ENCODE peak calls at places on chromosome X, in ten cellular contexts. One of them, this sample, is unnamed.

GRCh38 chrX:153477039-153477438 is 6.7 kb upstream of the HAUS7 start:
- DNase-seq in nephron progenitor cell: peak
- DNase-seq in CD4-positive, alpha-beta memory T cell: no peak
- DNase-seq in choroid plexus epithelial cell: peak
- DNase-seq in COLO829: no peak
- DNase-seq in activated gamma-delta T cell treated with Interleukin-2 at 50 U/mL for 16 hours: no peak
- DNase-seq in HTR-8/SVneo: no peak
- DNase-seq in GM12891: no peak
- DNase-seq in stimulated activated CD4-positive, alpha-beta T cell treated with anti-CD3 and anti-CD28 coated beads, Interleukin-2, amount 100 ng/mL, for 48 hours: no peak
- DNase-seq in CD4-positive, alpha-beta T cell: no peak
- DNase-seq in this sample: no peak

GRCh38 chrX:531611-531936 is 99.0 kb upstream of the SHOX start:
- DNase-seq in activated gamma-delta T cell treated with Interleukin-2 at 50 U/mL for 16 hours: no peak
- DNase-seq in GM12891: no peak
- DNase-seq in CD4-positive, alpha-beta T cell: no peak
- DNase-seq in HTR-8/SVneo: no peak
- DNase-seq in COLO829: no peak
- DNase-seq in nephron progenitor cell: no peak
- DNase-seq in CD4-positive, alpha-beta memory T cell: no peak
- DNase-seq in choroid plexus epithelial cell: no peak
- DNase-seq in stimulated activated CD4-positive, alpha-beta T cell treated with anti-CD3 and anti-CD28 coated beads, Interleukin-2, amount 100 ng/mL, for 48 hours: no peak
- DNase-seq in this sample: no peak

GRCh38 chrX:1401611-1402430 is 9.9 kb upstream of the SLC25A6 start:
- DNase-seq in CD4-positive, alpha-beta T cell: no peak
- DNase-seq in CD4-positive, alpha-beta memory T cell: no peak
- DNase-seq in GM12891: no peak
- DNase-seq in COLO829: no peak
- DNase-seq in HTR-8/SVneo: no peak
- DNase-seq in activated gamma-delta T cell treated with Interleukin-2 at 50 U/mL for 16 hours: no peak
- DNase-seq in nephron progenitor cell: no peak
- DNase-seq in choroid plexus epithelial cell: no peak
- DNase-seq in stimulated activated CD4-positive, alpha-beta T cell treated with anti-CD3 and anti-CD28 coated beads, Interleukin-2, amount 100 ng/mL, for 48 hours: no peak
- DNase-seq in this sample: no peak

GRCh38 chrX:123525131-123525725 is 207.6 kb downstream of the THOC2 start:
- DNase-seq in GM12891: no peak
- DNase-seq in stimulated activated CD4-positive, alpha-beta T cell treated with anti-CD3 and anti-CD28 coated beads, Interleukin-2, amount 100 ng/mL, for 48 hours: no peak
- DNase-seq in CD4-positive, alpha-beta T cell: no peak
- DNase-seq in activated gamma-delta T cell treated with Interleukin-2 at 50 U/mL for 16 hours: no peak
- DNase-seq in HTR-8/SVneo: no peak
- DNase-seq in COLO829: peak
- DNase-seq in nephron progenitor cell: no peak
- DNase-seq in CD4-positive, alpha-beta memory T cell: no peak
- DNase-seq in choroid plexus epithelial cell: no peak
- DNase-seq in this sample: no peak

GRCh38 chrX:96430756-96431455 is 253.7 kb upstream of the DIAPH2 start:
- DNase-seq in COLO829: no peak
- DNase-seq in HTR-8/SVneo: no peak
- DNase-seq in GM12891: no peak
- DNase-seq in CD4-positive, alpha-beta memory T cell: no peak
- DNase-seq in CD4-positive, alpha-beta T cell: no peak
- DNase-seq in nephron progenitor cell: no peak
- DNase-seq in activated gamma-delta T cell treated with Interleukin-2 at 50 U/mL for 16 hours: no peak
- DNase-seq in stimulated activated CD4-positive, alpha-beta T cell treated with anti-CD3 and anti-CD28 coated beads, Interleukin-2, amount 100 ng/mL, for 48 hours: no peak
- DNase-seq in choroid plexus epithelial cell: no peak
- DNase-seq in this sample: no peak

GRCh38 chrX:151510203-151510602 is 53.3 kb upstream of the PASD1 start:
- DNase-seq in GM12891: no peak
- DNase-seq in COLO829: no peak
- DNase-seq in choroid plexus epithelial cell: no peak
- DNase-seq in activated gamma-delta T cell treated with Interleukin-2 at 50 U/mL for 16 hours: no peak
- DNase-seq in HTR-8/SVneo: no peak
- DNase-seq in CD4-positive, alpha-beta memory T cell: no peak
- DNase-seq in nephron progenitor cell: no peak
- DNase-seq in stimulated activated CD4-positive, alpha-beta T cell treated with anti-CD3 and anti-CD28 coated beads, Interleukin-2, amount 100 ng/mL, for 48 hours: no peak
- DNase-seq in CD4-positive, alpha-beta T cell: no peak
- DNase-seq in this sample: no peak

GRCh38 chrX:21481761-21482160 is 107.5 kb downstream of the CNKSR2 start:
- DNase-seq in CD4-positive, alpha-beta memory T cell: no peak
- DNase-seq in choroid plexus epithelial cell: no peak
- DNase-seq in CD4-positive, alpha-beta T cell: no peak
- DNase-seq in stimulated activated CD4-positive, alpha-beta T cell treated with anti-CD3 and anti-CD28 coated beads, Interleukin-2, amount 100 ng/mL, for 48 hours: no peak
- DNase-seq in nephron progenitor cell: no peak
- DNase-seq in GM12891: no peak
- DNase-seq in COLO829: no peak
- DNase-seq in activated gamma-delta T cell treated with Interleukin-2 at 50 U/mL for 16 hours: no peak
- DNase-seq in HTR-8/SVneo: no peak
- DNase-seq in this sample: no peak

GRCh38 chrX:10620121-10620699 is at the start of gene MID1:
- DNase-seq in CD4-positive, alpha-beta memory T cell: peak
- DNase-seq in GM12891: no peak
- DNase-seq in COLO829: peak
- DNase-seq in CD4-positive, alpha-beta T cell: no peak
- DNase-seq in stimulated activated CD4-positive, alpha-beta T cell treated with anti-CD3 and anti-CD28 coated beads, Interleukin-2, amount 100 ng/mL, for 48 hours: no peak
- DNase-seq in choroid plexus epithelial cell: peak
- DNase-seq in nephron progenitor cell: peak
- DNase-seq in activated gamma-delta T cell treated with Interleukin-2 at 50 U/mL for 16 hours: no peak
- DNase-seq in HTR-8/SVneo: peak
- DNase-seq in this sample: no peak

GRCh38 chrX:25721564-25721963 is 416.6 kb upstream of the MAGEB18 start:
- DNase-seq in CD4-positive, alpha-beta memory T cell: no peak
- DNase-seq in COLO829: peak
- DNase-seq in nephron progenitor cell: no peak
- DNase-seq in stimulated activated CD4-positive, alpha-beta T cell treated with anti-CD3 and anti-CD28 coated beads, Interleukin-2, amount 100 ng/mL, for 48 hours: no peak
- DNase-seq in activated gamma-delta T cell treated with Interleukin-2 at 50 U/mL for 16 hours: no peak
- DNase-seq in HTR-8/SVneo: no peak
- DNase-seq in GM12891: no peak
- DNase-seq in CD4-positive, alpha-beta T cell: no peak
- DNase-seq in choroid plexus epithelial cell: peak
- DNase-seq in this sample: no peak

GRCh38 chrX:24396236-24396929 is 35.9 kb downstream of the SUPT20HL1 start:
- DNase-seq in stimulated activated CD4-positive, alpha-beta T cell treated with anti-CD3 and anti-CD28 coated beads, Interleukin-2, amount 100 ng/mL, for 48 hours: no peak
- DNase-seq in COLO829: no peak
- DNase-seq in CD4-positive, alpha-beta memory T cell: no peak
- DNase-seq in nephron progenitor cell: no peak
- DNase-seq in activated gamma-delta T cell treated with Interleukin-2 at 50 U/mL for 16 hours: no peak
- DNase-seq in HTR-8/SVneo: no peak
- DNase-seq in choroid plexus epithelial cell: peak
- DNase-seq in GM12891: no peak
- DNase-seq in CD4-positive, alpha-beta T cell: no peak
- DNase-seq in this sample: no peak

GRCh38 chrX:119236599-119237525 is 777 bp downstream of the PGRMC1 start:
- DNase-seq in GM12891: no peak
- DNase-seq in HTR-8/SVneo: no peak
- DNase-seq in activated gamma-delta T cell treated with Interleukin-2 at 50 U/mL for 16 hours: no peak
- DNase-seq in COLO829: no peak
- DNase-seq in stimulated activated CD4-positive, alpha-beta T cell treated with anti-CD3 and anti-CD28 coated beads, Interleukin-2, amount 100 ng/mL, for 48 hours: peak
- DNase-seq in CD4-positive, alpha-beta T cell: peak
- DNase-seq in choroid plexus epithelial cell: peak
- DNase-seq in nephron progenitor cell: peak
- DNase-seq in CD4-positive, alpha-beta memory T cell: peak
- DNase-seq in this sample: peak

GRCh38 chrX:100874240-100874798 is at the start of gene NOX1:
- DNase-seq in CD4-positive, alpha-beta memory T cell: no peak
- DNase-seq in GM12891: no peak
- DNase-seq in nephron progenitor cell: no peak
- DNase-seq in activated gamma-delta T cell treated with Interleukin-2 at 50 U/mL for 16 hours: no peak
- DNase-seq in CD4-positive, alpha-beta T cell: no peak
- DNase-seq in HTR-8/SVneo: no peak
- DNase-seq in choroid plexus epithelial cell: peak
- DNase-seq in COLO829: no peak
- DNase-seq in stimulated activated CD4-positive, alpha-beta T cell treated with anti-CD3 and anti-CD28 coated beads, Interleukin-2, amount 100 ng/mL, for 48 hours: no peak
- DNase-seq in this sample: no peak

GRCh38 chrX:1597345-1598020 is 6.1 kb downstream of the AKAP17A start:
- DNase-seq in CD4-positive, alpha-beta memory T cell: no peak
- DNase-seq in HTR-8/SVneo: no peak
- DNase-seq in nephron progenitor cell: no peak
- DNase-seq in stimulated activated CD4-positive, alpha-beta T cell treated with anti-CD3 and anti-CD28 coated beads, Interleukin-2, amount 100 ng/mL, for 48 hours: no peak
- DNase-seq in GM12891: no peak
- DNase-seq in CD4-positive, alpha-beta T cell: no peak
- DNase-seq in activated gamma-delta T cell treated with Interleukin-2 at 50 U/mL for 16 hours: no peak
- DNase-seq in COLO829: no peak
- DNase-seq in choroid plexus epithelial cell: no peak
- DNase-seq in this sample: no peak

GRCh38 chrX:18360867-18361266 is 6.4 kb upstream of the SCML2 start:
- DNase-seq in COLO829: no peak
- DNase-seq in choroid plexus epithelial cell: no peak
- DNase-seq in HTR-8/SVneo: no peak
- DNase-seq in nephron progenitor cell: no peak
- DNase-seq in CD4-positive, alpha-beta memory T cell: no peak
- DNase-seq in stimulated activated CD4-positive, alpha-beta T cell treated with anti-CD3 and anti-CD28 coated beads, Interleukin-2, amount 100 ng/mL, for 48 hours: no peak
- DNase-seq in CD4-positive, alpha-beta T cell: no peak
- DNase-seq in activated gamma-delta T cell treated with Interleukin-2 at 50 U/mL for 16 hours: no peak
- DNase-seq in GM12891: no peak
- DNase-seq in this sample: no peak

GRCh38 chrX:133923113-133923512 is 62.3 kb downstream of the GPC3 start:
- DNase-seq in COLO829: no peak
- DNase-seq in choroid plexus epithelial cell: peak
- DNase-seq in HTR-8/SVneo: no peak
- DNase-seq in nephron progenitor cell: no peak
- DNase-seq in CD4-positive, alpha-beta T cell: no peak
- DNase-seq in activated gamma-delta T cell treated with Interleukin-2 at 50 U/mL for 16 hours: no peak
- DNase-seq in CD4-positive, alpha-beta memory T cell: peak
- DNase-seq in stimulated activated CD4-positive, alpha-beta T cell treated with anti-CD3 and anti-CD28 coated beads, Interleukin-2, amount 100 ng/mL, for 48 hours: no peak
- DNase-seq in GM12891: no peak
- DNase-seq in this sample: no peak

GRCh38 chrX:108000751-108001150 is 18.6 kb upstream of the TEX13B start:
- DNase-seq in CD4-positive, alpha-beta T cell: no peak
- DNase-seq in activated gamma-delta T cell treated with Interleukin-2 at 50 U/mL for 16 hours: no peak
- DNase-seq in nephron progenitor cell: no peak
- DNase-seq in stimulated activated CD4-positive, alpha-beta T cell treated with anti-CD3 and anti-CD28 coated beads, Interleukin-2, amount 100 ng/mL, for 48 hours: no peak
- DNase-seq in GM12891: no peak
- DNase-seq in COLO829: no peak
- DNase-seq in HTR-8/SVneo: no peak
- DNase-seq in choroid plexus epithelial cell: peak
- DNase-seq in CD4-positive, alpha-beta memory T cell: no peak
- DNase-seq in this sample: no peak

GRCh38 chrX:100731441-100732281 is at the start of gene SYTL4:
- DNase-seq in nephron progenitor cell: peak
- DNase-seq in HTR-8/SVneo: peak
- DNase-seq in COLO829: peak
- DNase-seq in activated gamma-delta T cell treated with Interleukin-2 at 50 U/mL for 16 hours: no peak
- DNase-seq in CD4-positive, alpha-beta T cell: no peak
- DNase-seq in stimulated activated CD4-positive, alpha-beta T cell treated with anti-CD3 and anti-CD28 coated beads, Interleukin-2, amount 100 ng/mL, for 48 hours: no peak
- DNase-seq in choroid plexus epithelial cell: peak
- DNase-seq in GM12891: peak
- DNase-seq in CD4-positive, alpha-beta memory T cell: no peak
- DNase-seq in this sample: peak

GRCh38 chrX:63404332-63404731 is 53.2 kb upstream of the SPIN4 start:
- DNase-seq in activated gamma-delta T cell treated with Interleukin-2 at 50 U/mL for 16 hours: no peak
- DNase-seq in choroid plexus epithelial cell: no peak
- DNase-seq in COLO829: no peak
- DNase-seq in GM12891: no peak
- DNase-seq in CD4-positive, alpha-beta T cell: no peak
- DNase-seq in HTR-8/SVneo: no peak
- DNase-seq in stimulated activated CD4-positive, alpha-beta T cell treated with anti-CD3 and anti-CD28 coated beads, Interleukin-2, amount 100 ng/mL, for 48 hours: no peak
- DNase-seq in CD4-positive, alpha-beta memory T cell: no peak
- DNase-seq in nephron progenitor cell: no peak
- DNase-seq in this sample: no peak

GRCh38 chrX:128438082-128438481 is 385.9 kb upstream of the ACTRT1 start:
- DNase-seq in activated gamma-delta T cell treated with Interleukin-2 at 50 U/mL for 16 hours: no peak
- DNase-seq in CD4-positive, alpha-beta T cell: no peak
- DNase-seq in HTR-8/SVneo: no peak
- DNase-seq in CD4-positive, alpha-beta memory T cell: no peak
- DNase-seq in GM12891: no peak
- DNase-seq in nephron progenitor cell: no peak
- DNase-seq in choroid plexus epithelial cell: no peak
- DNase-seq in COLO829: no peak
- DNase-seq in stimulated activated CD4-positive, alpha-beta T cell treated with anti-CD3 and anti-CD28 coated beads, Interleukin-2, amount 100 ng/mL, for 48 hours: no peak
- DNase-seq in this sample: no peak

GRCh38 chrX:129755779-129756650 is 17.2 kb downstream of the XPNPEP2 start:
- DNase-seq in stimulated activated CD4-positive, alpha-beta T cell treated with anti-CD3 and anti-CD28 coated beads, Interleukin-2, amount 100 ng/mL, for 48 hours: no peak
- DNase-seq in CD4-positive, alpha-beta T cell: no peak
- DNase-seq in CD4-positive, alpha-beta memory T cell: no peak
- DNase-seq in HTR-8/SVneo: no peak
- DNase-seq in nephron progenitor cell: peak
- DNase-seq in GM12891: no peak
- DNase-seq in COLO829: no peak
- DNase-seq in choroid plexus epithelial cell: no peak
- DNase-seq in activated gamma-delta T cell treated with Interleukin-2 at 50 U/mL for 16 hours: peak
- DNase-seq in this sample: no peak

GRCh38 chrX:136255543-136255942 is 4.3 kb upstream of the MAP7D3 start:
- DNase-seq in stimulated activated CD4-positive, alpha-beta T cell treated with anti-CD3 and anti-CD28 coated beads, Interleukin-2, amount 100 ng/mL, for 48 hours: no peak
- DNase-seq in activated gamma-delta T cell treated with Interleukin-2 at 50 U/mL for 16 hours: no peak
- DNase-seq in choroid plexus epithelial cell: no peak
- DNase-seq in COLO829: no peak
- DNase-seq in CD4-positive, alpha-beta memory T cell: no peak
- DNase-seq in nephron progenitor cell: no peak
- DNase-seq in CD4-positive, alpha-beta T cell: no peak
- DNase-seq in GM12891: no peak
- DNase-seq in HTR-8/SVneo: no peak
- DNase-seq in this sample: no peak

GRCh38 chrX:102934624-102935023 is 2.4 kb upstream of the RAB40AL start:
- DNase-seq in COLO829: peak
- DNase-seq in CD4-positive, alpha-beta T cell: peak
- DNase-seq in HTR-8/SVneo: no peak
- DNase-seq in GM12891: peak
- DNase-seq in stimulated activated CD4-positive, alpha-beta T cell treated with anti-CD3 and anti-CD28 coated beads, Interleukin-2, amount 100 ng/mL, for 48 hours: peak
- DNase-seq in nephron progenitor cell: peak
- DNase-seq in choroid plexus epithelial cell: peak
- DNase-seq in activated gamma-delta T cell treated with Interleukin-2 at 50 U/mL for 16 hours: peak
- DNase-seq in CD4-positive, alpha-beta memory T cell: peak
- DNase-seq in this sample: no peak

GRCh38 chrX:70525733-70526132 is 81.1 kb downstream of the DLG3 start:
- DNase-seq in HTR-8/SVneo: no peak
- DNase-seq in choroid plexus epithelial cell: peak
- DNase-seq in GM12891: no peak
- DNase-seq in CD4-positive, alpha-beta memory T cell: no peak
- DNase-seq in nephron progenitor cell: no peak
- DNase-seq in COLO829: no peak
- DNase-seq in activated gamma-delta T cell treated with Interleukin-2 at 50 U/mL for 16 hours: no peak
- DNase-seq in CD4-positive, alpha-beta T cell: no peak
- DNase-seq in stimulated activated CD4-positive, alpha-beta T cell treated with anti-CD3 and anti-CD28 coated beads, Interleukin-2, amount 100 ng/mL, for 48 hours: no peak
- DNase-seq in this sample: no peak